ENCODE peak calls at places on chromosome 4, in eight cellular contexts. U, E, K, M, J, X, G and H are unnamed samples.

GRCh38 chr4:8200302-8200975 is 1.3 kb downstream of the SH3TC1 start:
- DNase-seq in U (no peak), E (peak), K (peak), M (no peak), J (peak), X (no peak), G (no peak), H (no peak)

GRCh38 chr4:80263541-80264351 is 2.7 kb upstream of the FGF5 start:
- DNase-seq in U (no peak), E (no peak), K (no peak), M (peak), J (no peak), X (no peak), G (no peak), H (no peak)

GRCh38 chr4:154024097-154024496 is 235.2 kb upstream of the SFRP2 start:
- DNase-seq in U (no peak), E (no peak), K (peak), M (peak), J (peak), X (no peak), G (no peak), H (no peak)

GRCh38 chr4:140790171-140790570 is 34.0 kb upstream of the TBC1D9 start:
- DNase-seq in U (no peak), E (no peak), K (no peak), M (no peak), J (no peak), X (no peak), G (no peak), H (no peak)

GRCh38 chr4:53532521-53532920 is 58.8 kb downstream of the LNX1 start:
- DNase-seq in U (no peak), E (no peak), K (no peak), M (no peak), J (no peak), X (no peak), G (no peak), H (no peak)

GRCh38 chr4:133156556-133156955 is 7.5 kb downstream of the PCDH10 start:
- DNase-seq in U (no peak), E (no peak), K (no peak), M (no peak), J (no peak), X (no peak), G (no peak), H (no peak)

GRCh38 chr4:37825943-37826281 is 574 bp upstream of the PGM2 start:
- DNase-seq in U (no peak), E (peak), K (no peak), M (no peak), J (no peak), X (no peak), G (no peak), H (no peak)

GRCh38 chr4:126757219-126757618 is 875.5 kb upstream of the INTU start:
- DNase-seq in U (no peak), E (no peak), K (no peak), M (no peak), J (no peak), X (no peak), G (no peak), H (no peak)

GRCh38 chr4:78568640-78569261 is 17.2 kb downstream of the ANXA3 start:
- DNase-seq in U (no peak), E (no peak), K (no peak), M (no peak), J (no peak), X (no peak), G (no peak), H (no peak)

GRCh38 chr4:76197971-76198410 is 15.6 kb downstream of the SCARB2 start:
- DNase-seq in U (peak), E (no peak), K (peak), M (no peak), J (no peak), X (no peak), G (no peak), H (no peak)

GRCh38 chr4:127632420-127633403 is at the start of gene INTU:
- DNase-seq in U (peak), E (peak), K (peak), M (peak), J (no peak), X (peak), G (peak), H (peak)

GRCh38 chr4:24433515-24434192 is 150.7 kb downstream of the DHX15 start:
- DNase-seq in U (no peak), E (no peak), K (no peak), M (no peak), J (no peak), X (no peak), G (no peak), H (no peak)

GRCh38 chr4:4425696-4426095 is 38.8 kb downstream of the NSG1 start:
- DNase-seq in U (no peak), E (no peak), K (no peak), M (peak), J (no peak), X (no peak), G (no peak), H (peak)

GRCh38 chr4:182917182-182918043 is at the start of gene DCTD:
- DNase-seq in U (peak), E (peak), K (peak), M (peak), J (peak), X (peak), G (peak), H (peak)

GRCh38 chr4:76016383-76016782 is 6.9 kb downstream of the CXCL10 start:
- DNase-seq in U (no peak), E (no peak), K (peak), M (no peak), J (no peak), X (no peak), G (no peak), H (no peak)

GRCh38 chr4:8547108-8547911 is 32.9 kb upstream of the GPR78 start:
- DNase-seq in U (no peak), E (no peak), K (peak), M (peak), J (peak), X (no peak), G (no peak), H (no peak)

GRCh38 chr4:26936284-26937065 is 75.8 kb downstream of the STIM2 start:
- DNase-seq in U (no peak), E (no peak), K (no peak), M (no peak), J (no peak), X (no peak), G (no peak), H (no peak)

GRCh38 chr4:2881431-2881830 is 37.8 kb downstream of the ADD1 start:
- DNase-seq in U (no peak), E (no peak), K (no peak), M (no peak), J (no peak), X (no peak), G (no peak), H (no peak)

GRCh38 chr4:113114884-113115283 is 65.4 kb downstream of the ANK2 start:
- DNase-seq in U (no peak), E (no peak), K (no peak), M (no peak), J (no peak), X (no peak), G (no peak), H (no peak)

GRCh38 chr4:102308032-102308799 is 37.1 kb downstream of the SLC39A8 start:
- DNase-seq in U (no peak), E (no peak), K (no peak), M (no peak), J (peak), X (no peak), G (peak), H (no peak)

GRCh38 chr4:149113804-149114430 is 671.7 kb upstream of the NR3C2 start:
- DNase-seq in U (no peak), E (no peak), K (no peak), M (no peak), J (no peak), X (no peak), G (no peak), H (no peak)

GRCh38 chr4:84644087-84644486 is 61.2 kb downstream of the CDS1 start:
- DNase-seq in U (no peak), E (no peak), K (no peak), M (no peak), J (no peak), X (no peak), G (no peak), H (no peak)

GRCh38 chr4:166165829-166166420 is 292.9 kb downstream of the TLL1 start:
- DNase-seq in U (peak), E (peak), K (peak), M (no peak), J (peak), X (no peak), G (peak), H (no peak)

GRCh38 chr4:82284858-82285805 is 88.7 kb downstream of the HNRNPD start:
- DNase-seq in U (peak), E (peak), K (peak), M (peak), J (peak), X (peak), G (peak), H (peak)

GRCh38 chr4:27079056-27079455 is 218.4 kb downstream of the STIM2 start:
- DNase-seq in U (no peak), E (no peak), K (no peak), M (no peak), J (no peak), X (no peak), G (no peak), H (peak)

GRCh38 chr4:174199735-174200134 is 83.7 kb downstream of the FBXO8 start:
- DNase-seq in U (no peak), E (no peak), K (no peak), M (no peak), J (no peak), X (no peak), G (no peak), H (no peak)

GRCh38 chr4:165394275-165394674 is 15.5 kb downstream of the CPE start:
- DNase-seq in U (no peak), E (no peak), K (no peak), M (no peak), J (no peak), X (no peak), G (no peak), H (no peak)

GRCh38 chr4:140641789-140642439 is 73.2 kb upstream of the UCP1 start:
- DNase-seq in U (no peak), E (no peak), K (no peak), M (peak), J (no peak), X (no peak), G (no peak), H (no peak)

GRCh38 chr4:173990879-173991231 is 292.6 kb downstream of the FBXO8 start:
- DNase-seq in U (no peak), E (peak), K (no peak), M (no peak), J (no peak), X (no peak), G (no peak), H (no peak)

GRCh38 chr4:93103042-93103441 is 725.5 kb upstream of the ATOH1 start:
- DNase-seq in U (no peak), E (no peak), K (no peak), M (peak), J (no peak), X (no peak), G (no peak), H (no peak)

GRCh38 chr4:111775908-111776307 is 369.3 kb upstream of the FAM241A start:
- DNase-seq in U (no peak), E (no peak), K (no peak), M (no peak), J (no peak), X (no peak), G (no peak), H (no peak)